ENCODE peak calls at places on chromosomes 5 and 9, in six cellular contexts. G is foreskin keratinocyte, T is IMR-90, Y is lung, S is H1, V is ascending aorta. A is an unnamed sample.

GRCh38 chr9:134391319-134392231 is 65.3 kb downstream of the RXRA start:
- DNase-seq in G (no peak), T (no peak), Y (no peak), S (no peak), V (no peak), A (no peak)

GRCh38 chr5:17167171-17167891 is 50.1 kb upstream of the BASP1 start:
- DNase-seq in G (no peak), T (no peak), Y (no peak), S (no peak), V (no peak), A (no peak)

GRCh38 chr5:124961517-124961916 is 215.1 kb upstream of the ZNF608 start:
- DNase-seq in G (no peak), T (no peak), Y (no peak), S (no peak), V (no peak), A (no peak)

GRCh38 chr9:89011683-89012082 is 20.4 kb downstream of the S1PR3 start:
- DNase-seq in G (peak), T (no peak), Y (no peak), S (no peak), V (no peak), A (no peak)

GRCh38 chr5:140133514-140134167 is 7.9 kb downstream of the IGIP start:
- DNase-seq in G (no peak), T (no peak), Y (no peak), S (no peak), V (no peak), A (no peak)

GRCh38 chr9:34332370-34332964 is 3.1 kb downstream of the NUDT2 start:
- DNase-seq in G (peak), T (peak), Y (no peak), S (no peak), V (no peak), A (peak)

GRCh38 chr5:178460598-178461425 is 129.4 kb downstream of the COL23A1 start:
- DNase-seq in G (peak), T (peak), Y (peak), S (peak), V (peak), A (peak)

GRCh38 chr9:132584616-132585560 is 2.5 kb downstream of the BARHL1 start:
- DNase-seq in G (no peak), T (peak), Y (no peak), S (no peak), V (no peak), A (peak)

GRCh38 chr9:129497064-129497836 is 123.7 kb downstream of the C9orf50 start:
- DNase-seq in G (no peak), T (no peak), Y (peak), S (no peak), V (no peak), A (no peak)

GRCh38 chr5:73273379-73274050 is 100.5 kb downstream of the TMEM174 start:
- DNase-seq in G (no peak), T (no peak), Y (peak), S (no peak), V (no peak), A (no peak)

GRCh38 chr5:61768692-61769281 is 436.7 kb downstream of the ZSWIM6 start:
- DNase-seq in G (peak), T (peak), Y (no peak), S (peak), V (no peak), A (peak)

GRCh38 chr5:143551765-143552164 is 148.3 kb upstream of the NR3C1 start:
- DNase-seq in G (no peak), T (peak), Y (no peak), S (no peak), V (no peak), A (no peak)

GRCh38 chr9:99488109-99489042 is 266.3 kb downstream of the SEC61B start:
- DNase-seq in G (no peak), T (no peak), Y (no peak), S (no peak), V (no peak), A (no peak)

GRCh38 chr5:18397393-18397792 is 763.1 kb downstream of the TAF11L14 start:
- DNase-seq in G (no peak), T (no peak), Y (no peak), S (no peak), V (no peak), A (no peak)

GRCh38 chr5:67674256-67674655 is 477.7 kb upstream of the CD180 start:
- DNase-seq in G (no peak), T (no peak), Y (no peak), S (no peak), V (no peak), A (no peak)

GRCh38 chr9:136297016-136297691 is 6.7 kb downstream of the CCDC187 start:
- DNase-seq in G (peak), T (no peak), Y (peak), S (no peak), V (no peak), A (peak)

GRCh38 chr5:156755421-156756087 is 94.5 kb upstream of the PPP1R2B start:
- DNase-seq in G (no peak), T (peak), Y (no peak), S (no peak), V (no peak), A (no peak)

GRCh38 chr9:124208571-124208970 is 49.2 kb upstream of the NEK6 start:
- DNase-seq in G (no peak), T (no peak), Y (no peak), S (no peak), V (no peak), A (no peak)

GRCh38 chr9:127264462-127265040 is at the start of gene GARNL3:
- DNase-seq in G (no peak), T (no peak), Y (no peak), S (no peak), V (no peak), A (no peak)

GRCh38 chr5:157828031-157828948 is 30.7 kb downstream of the CLINT1 start:
- DNase-seq in G (no peak), T (no peak), Y (no peak), S (no peak), V (no peak), A (no peak)
- H3K27ac ChIP-seq in G (no peak), T (no peak), Y (peak), S (no peak), V (peak), A (peak)

GRCh38 chr9:91426123-91426745 is 2.6 kb upstream of the NFIL3 start:
- DNase-seq in G (peak), T (peak), Y (no peak), S (no peak), V (no peak), A (peak)
- TF ChIP-seq CTCF in G (peak), T (peak), Y (peak), S (peak), V (no peak), A (peak)

GRCh38 chr5:1194378-1194777 is 7.0 kb upstream of the SLC6A19 start:
- DNase-seq in G (no peak), T (no peak), Y (no peak), S (no peak), V (no peak), A (no peak)
- H3K27ac ChIP-seq in G (no peak), T (no peak), Y (no peak), S (no peak), V (no peak), A (no peak)

GRCh38 chr5:148820778-148821395 is 5.5 kb upstream of the ADRB2 start:
- DNase-seq in G (no peak), T (peak), Y (no peak), S (no peak), V (no peak), A (no peak)
- TF ChIP-seq CTCF in G (peak), T (peak), Y (peak), S (peak), V (peak), A (peak)

GRCh38 chr5:34589832-34590231 is 66.3 kb upstream of the RAI14 start:
- DNase-seq in G (no peak), T (no peak), Y (no peak), S (no peak), V (no peak), A (no peak)

GRCh38 chr5:34586117-34586885 is 69.8 kb upstream of the RAI14 start:
- DNase-seq in G (peak), T (peak), Y (no peak), S (no peak), V (no peak), A (peak)

GRCh38 chr5:34585601-34586104 is 70.5 kb upstream of the RAI14 start:
- DNase-seq in G (peak), T (peak), Y (no peak), S (no peak), V (no peak), A (peak)

GRCh38 chr5:34584165-34584564 is 72.0 kb upstream of the RAI14 start:
- DNase-seq in G (no peak), T (no peak), Y (no peak), S (no peak), V (no peak), A (no peak)

GRCh38 chr5:34587355-34588241 is 68.5 kb upstream of the RAI14 start:
- DNase-seq in G (peak), T (peak), Y (no peak), S (no peak), V (no peak), A (no peak)
- H3K27ac ChIP-seq in G (peak), T (peak), Y (peak), S (no peak), V (no peak), A (no peak)

DNA sequence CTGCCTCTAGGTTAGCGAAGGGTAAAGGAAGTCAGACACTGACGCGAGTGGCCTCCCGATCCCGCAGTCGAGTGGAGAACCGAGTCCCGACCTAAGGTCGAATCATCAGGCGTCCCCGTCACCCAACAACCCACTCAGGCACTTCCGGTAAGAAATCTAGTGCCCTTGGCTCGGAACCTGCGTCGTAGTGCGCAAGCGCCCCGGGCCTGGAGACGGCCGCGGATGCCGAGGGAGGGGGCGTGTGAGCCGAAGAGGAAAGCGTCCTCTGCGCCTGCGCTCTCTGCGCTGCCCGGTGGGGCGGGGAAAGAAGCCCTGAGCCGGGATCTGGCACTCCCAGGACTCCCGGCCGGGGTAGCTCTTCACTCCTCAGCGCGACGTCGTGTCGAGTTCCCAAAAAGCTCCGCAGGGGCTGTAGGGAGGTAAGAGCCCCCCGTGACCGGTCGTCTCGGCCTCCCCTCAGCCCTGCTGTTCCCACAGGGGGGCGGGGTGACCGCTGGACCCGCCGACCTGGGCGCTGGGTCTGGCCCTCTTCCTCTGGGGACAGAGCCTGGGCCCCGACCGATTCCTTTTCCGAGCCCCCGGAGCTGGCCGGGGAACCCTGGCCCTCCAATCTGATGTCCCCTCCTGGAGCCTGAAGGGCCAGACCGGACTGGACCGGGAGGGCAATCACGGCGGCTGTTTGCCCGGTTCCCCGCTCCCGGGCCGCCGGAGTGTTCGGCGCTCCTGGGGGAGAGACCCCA is at the start of gene ZFYVE16:
- DNase-seq in G (peak), T (peak), Y (peak), S (peak), V (peak), A (peak)
- TF ChIP-seq CTCF in G (no peak), T (peak), Y (no peak), S (no peak), V (peak), A (peak)

GRCh38 chr9:111599092-111599947 is at the start of gene PTGR1:
- DNase-seq in G (peak), T (peak), Y (peak), S (peak), V (peak), A (peak)

GRCh38 chr9:111604054-111604615 is 4.7 kb upstream of the PTGR1 start:
- DNase-seq in G (no peak), T (no peak), Y (no peak), S (no peak), V (no peak), A (no peak)

GRCh38 chr9:111603041-111603440 is 3.6 kb upstream of the PTGR1 start:
- DNase-seq in G (no peak), T (no peak), Y (no peak), S (no peak), V (no peak), A (no peak)

GRCh38 chr9:111599948-111600343 is 499 bp upstream of the PTGR1 start:
- DNase-seq in G (no peak), T (no peak), Y (no peak), S (no peak), V (no peak), A (no peak)

GRCh38 chr9:111601237-111602018 is 2.0 kb upstream of the PTGR1 start:
- DNase-seq in G (peak), T (peak), Y (no peak), S (no peak), V (no peak), A (peak)
- H3K27ac ChIP-seq in G (no peak), T (no peak), Y (no peak), S (no peak), V (no peak), A (peak)

GRCh38 chr5:149238540-149238939 is 33.1 kb upstream of the AFAP1L1 start:
- DNase-seq in G (no peak), T (no peak), Y (no peak), S (no peak), V (no peak), A (no peak)
- TF ChIP-seq CTCF in G (peak), T (peak), Y (no peak), S (peak), V (no peak), A (no peak)